ENCODE peak calls at places on chromosomes 13 and 19, in four cellular contexts. One of them, this sample, is unnamed.

GRCh38 chr13:26457212-26457611 is 100.3 kb upstream of the WASF3 start:
- DNase-seq in mucosa of descending colon: no peak
- DNase-seq in colonic mucosa: no peak
- DNase-seq in heart right ventricle: no peak
- DNase-seq in this sample: no peak

GRCh38 chr13:75312884-75313520 is 169.0 kb downstream of the TBC1D4 start:
- DNase-seq in heart right ventricle: no peak
- DNase-seq in colonic mucosa: peak; percentile 18
- DNase-seq in mucosa of descending colon: no peak
- DNase-seq in this sample: no peak

GRCh38 chr13:28161370-28161769 is 23.0 kb downstream of the PAN3 start:
- DNase-seq in mucosa of descending colon: no peak
- DNase-seq in heart right ventricle: no peak
- DNase-seq in colonic mucosa: peak; percentile 45
- DNase-seq in this sample: no peak

GRCh38 chr13:40220299-40220935 is 446.0 kb downstream of the FOXO1 start:
- DNase-seq in heart right ventricle: no peak
- DNase-seq in mucosa of descending colon: no peak
- DNase-seq in colonic mucosa: no peak
- DNase-seq in this sample: no peak

GRCh38 chr19:46766569-46767317 is 20.5 kb upstream of the STRN4 start:
- DNase-seq in heart right ventricle: no peak
- DNase-seq in mucosa of descending colon: peak; percentile 58
- DNase-seq in colonic mucosa: peak; percentile 61
- DNase-seq in this sample: peak; percentile 37

GRCh38 chr19:36115453-36116343 is at the start of gene TBCB:
- DNase-seq in colonic mucosa: peak; percentile 93
- DNase-seq in heart right ventricle: peak; percentile 87
- DNase-seq in mucosa of descending colon: peak; percentile 93
- DNase-seq in this sample: peak; percentile 86

GRCh38 chr13:72431981-72432617 is 295.3 kb downstream of the MZT1 start:
- DNase-seq in heart right ventricle: no peak
- DNase-seq in mucosa of descending colon: no peak
- DNase-seq in colonic mucosa: no peak
- DNase-seq in this sample: no peak

GRCh38 chr19:39307822-39308530 is 11.8 kb downstream of the IFNL1 start:
- DNase-seq in mucosa of descending colon: no peak
- DNase-seq in heart right ventricle: no peak
- DNase-seq in colonic mucosa: no peak
- DNase-seq in this sample: no peak

GRCh38 chr19:6236310-6237291 is 43.2 kb downstream of the MLLT1 start:
- DNase-seq in colonic mucosa: peak; percentile 64
- DNase-seq in heart right ventricle: peak; percentile 55
- DNase-seq in mucosa of descending colon: peak; percentile 78
- DNase-seq in this sample: peak; percentile 29

This sample was measured in left ventricle myocardium inferior.